ENCODE peak calls at places on chromosomes 16 and 17, in eight cellular contexts. Y, D, R, P, G, T, Q and H are unnamed samples.
A peak's percentile ranks its signal among the peaks of the same experiment; 100 is the strongest.

GRCh38 chr17:801660-802059 is 19.5 kb downstream of the MRM3 start:
- DNase-seq in G (no peak), Q (no peak), T (no peak), P (no peak), Y (no peak), D (no peak), R (no peak), H (no peak)

GRCh38 chr16:67477960-67478554 is 2.9 kb downstream of the ATP6V0D1 start:
- DNase-seq in G (no peak), R (no peak), Q (no peak), Y (no peak), T (no peak), D (no peak), P (no peak), H (no peak)

GRCh38 chr17:4728124-4728523 is 3.1 kb upstream of the MED11 start:
- DNase-seq in Y (no peak), D (peak; percentile 72), P (peak; percentile 40), T (no peak), R (no peak), Q (no peak), G (no peak), H (no peak)

GRCh38 chr17:28395968-28396367 is 10.0 kb downstream of the SLC46A1 start:
- DNase-seq in P (no peak), R (no peak), Q (no peak), T (no peak), D (no peak), Y (no peak), G (no peak), H (no peak)

GRCh38 chr17:14351493-14351892 is 50.6 kb downstream of the HS3ST3B1 start:
- DNase-seq in G (no peak), Y (peak; percentile 1), P (no peak), R (no peak), D (peak; percentile 22), Q (no peak), T (no peak), H (no peak)

GRCh38 chr17:47775181-47775580 is 42.1 kb downstream of the TBX21 start:
- DNase-seq in Q (no peak), R (no peak), T (no peak), Y (no peak), P (no peak), G (no peak), D (no peak), H (no peak)

GRCh38 chr17:59487161-59487873 is 78.1 kb upstream of the DHX40 start:
- DNase-seq in Y (no peak), G (no peak), T (no peak), R (no peak), Q (no peak), P (peak; percentile 40), D (no peak), H (no peak)

GRCh38 chr16:87806246-87806607 is 40.4 kb upstream of the KLHDC4 start:
- DNase-seq in P (no peak), G (no peak), Q (no peak), T (no peak), R (no peak), Y (peak; percentile 68), D (peak; percentile 83), H (no peak)

GRCh38 chr17:76188213-76189060 is 47.4 kb upstream of the FOXJ1 start:
- DNase-seq in T (no peak), Y (no peak), P (peak; percentile 33), D (no peak), Q (no peak), G (no peak), R (no peak), H (no peak)

GRCh38 chr17:77830816-77831490 is 127.5 kb upstream of the TNRC6C start:
- DNase-seq in Y (no peak), R (no peak), G (no peak), D (no peak), Q (no peak), P (no peak), T (no peak), H (no peak)

GRCh38 chr17:82064433-82065192 is 991 bp downstream of the DUS1L start:
- DNase-seq in P (no peak), Q (no peak), G (no peak), Y (no peak), R (no peak), T (no peak), D (no peak), H (no peak)